ENCODE peak calls at places on chromosomes 7 and 10, in nine cellular contexts. U is heart right ventricle, T is HepG2, H is endothelial cell, W is A549, Y is B cell, F is IMR-90, E is upper lobe of right lung, P is astrocyte of the cerebellum. D is an unnamed sample.

GRCh38 chr7:96800824-96801223 is 91.2 kb upstream of the SEM1 start:
- DNase-seq in U (no peak), T (peak; percentile 81), H (no peak), W (no peak), Y (no peak), F (no peak), E (no peak), P (peak; percentile 12), D (no peak)

GRCh38 chr7:2169923-2170575 is 62.7 kb downstream of the MAD1L1 start:
- DNase-seq in U (no peak), T (no peak), H (no peak), W (no peak), Y (no peak), F (no peak), E (peak; percentile 58), P (no peak), D (no peak)

GRCh38 chr7:20323587-20323986 is 7.1 kb upstream of the ITGB8 start:
- DNase-seq in U (no peak), T (no peak), H (no peak), W (no peak), Y (no peak), F (peak; percentile 68), E (no peak), P (no peak), D (no peak)

GRCh38 chr10:72315611-72316385 is 38.9 kb downstream of the DNAJB12 start:
- DNase-seq in U (no peak), T (no peak), H (no peak), W (peak; percentile 85), Y (no peak), F (peak; percentile 52), E (peak; percentile 70), P (peak; percentile 50), D (no peak)

GRCh38 chr10:79129361-79129997 is 60.7 kb downstream of the ZMIZ1 start:
- DNase-seq in U (no peak), T (peak; percentile 45), H (peak; percentile 50), W (no peak), Y (no peak), F (peak; percentile 68), E (no peak), P (no peak), D (no peak)

GRCh38 chr7:2499719-2500430 is 19.7 kb upstream of the LFNG start:
- DNase-seq in U (no peak), T (no peak), H (peak; percentile 3), W (no peak), Y (no peak), F (no peak), E (no peak), P (no peak), D (no peak)

GRCh38 chr10:126041804-126042231 is 145.5 kb downstream of the FANK1 start:
- DNase-seq in U (peak; percentile 81), T (peak; percentile 37), H (peak; percentile 81), W (peak; percentile 80), Y (peak; percentile 82), F (peak; percentile 43), E (peak; percentile 88), P (no peak), D (peak; percentile 91)

GRCh38 chr10:34730726-34731125 is 84.4 kb downstream of the PARD3 start:
- DNase-seq in U (no peak), T (no peak), H (no peak), W (no peak), Y (no peak), F (no peak), E (no peak), P (no peak), D (no peak)

GRCh38 chr10:132429281-132430230 is 32.6 kb downstream of the PWWP2B start:
- DNase-seq in U (peak; percentile 7), T (no peak), H (no peak), W (no peak), Y (no peak), F (no peak), E (no peak), P (no peak), D (no peak)

GRCh38 chr7:20219446-20220292 is 2.5 kb upstream of the MACC1 start:
- DNase-seq in U (peak; percentile 55), T (peak; percentile 99), H (peak; percentile 52), W (peak; percentile 39), Y (peak; percentile 35), F (peak; percentile 99), E (peak; percentile 79), P (peak; percentile 74), D (peak; percentile 86)

GRCh38 chr7:71718563-71718962 is 586.6 kb downstream of the GALNT17 start:
- DNase-seq in U (no peak), T (no peak), H (no peak), W (no peak), Y (no peak), F (no peak), E (no peak), P (no peak), D (peak; percentile 43)

GRCh38 chr10:27779462-27779861 is 33.8 kb upstream of the MKX start:
- DNase-seq in U (no peak), T (no peak), H (no peak), W (no peak), Y (no peak), F (peak; percentile 0), E (no peak), P (no peak), D (no peak)

GRCh38 chr7:128948976-128949760 is 11.4 kb downstream of the IRF5 start:
- DNase-seq in U (no peak), T (no peak), H (no peak), W (no peak), Y (no peak), F (no peak), E (peak; percentile 69), P (no peak), D (no peak)

GRCh38 chr10:71217266-71218045 is 5.1 kb downstream of the UNC5B start:
- DNase-seq in U (peak; percentile 36), T (no peak), H (no peak), W (no peak), Y (no peak), F (no peak), E (peak; percentile 69), P (no peak), D (peak; percentile 88)
- TF ChIP-seq CTCF in U (peak; percentile 32), T (peak; percentile 18), H (no peak), W (no peak), Y (no peak), F (no peak), E (no peak), P (no peak), D (no peak)

GRCh38 chr10:6871128-6871527 is 291.1 kb upstream of the PRKCQ start:
- DNase-seq in U (no peak), T (no peak), H (no peak), W (no peak), Y (no peak), F (no peak), E (no peak), P (no peak), D (no peak)

GRCh38 chr10:6864142-6864541 is 284.1 kb upstream of the PRKCQ start:
- DNase-seq in U (no peak), T (no peak), H (no peak), W (no peak), Y (no peak), F (no peak), E (no peak), P (no peak), D (no peak)

DNA sequence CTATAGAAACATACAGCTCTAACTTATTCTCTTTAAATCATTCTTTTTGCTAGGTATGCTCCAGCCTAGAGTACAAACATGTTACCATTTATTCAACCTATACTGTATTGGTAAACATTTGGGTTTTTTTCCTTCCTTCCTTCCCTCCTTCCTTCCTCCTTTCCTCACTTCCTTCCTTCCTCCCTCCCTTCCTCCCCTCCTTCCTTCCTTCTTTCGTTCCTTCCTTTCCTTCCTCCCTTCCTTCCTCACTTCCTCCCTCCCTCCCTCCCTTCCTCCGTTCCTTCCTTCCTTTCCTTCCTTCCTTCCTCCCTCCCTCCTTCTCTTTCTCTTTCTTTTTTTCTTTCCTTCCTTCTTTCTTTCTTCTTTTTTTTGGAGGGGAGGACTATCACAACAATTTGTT is 286.7 kb upstream of the PRKCQ start:
- DNase-seq in U (no peak), T (no peak), H (no peak), W (no peak), Y (no peak), F (no peak), E (no peak), P (no peak), D (no peak)
- TF ChIP-seq CTCF in U (no peak), T (no peak), H (no peak), W (no peak), Y (no peak), F (no peak), E (no peak), P (no peak), D (no peak)

DNA sequence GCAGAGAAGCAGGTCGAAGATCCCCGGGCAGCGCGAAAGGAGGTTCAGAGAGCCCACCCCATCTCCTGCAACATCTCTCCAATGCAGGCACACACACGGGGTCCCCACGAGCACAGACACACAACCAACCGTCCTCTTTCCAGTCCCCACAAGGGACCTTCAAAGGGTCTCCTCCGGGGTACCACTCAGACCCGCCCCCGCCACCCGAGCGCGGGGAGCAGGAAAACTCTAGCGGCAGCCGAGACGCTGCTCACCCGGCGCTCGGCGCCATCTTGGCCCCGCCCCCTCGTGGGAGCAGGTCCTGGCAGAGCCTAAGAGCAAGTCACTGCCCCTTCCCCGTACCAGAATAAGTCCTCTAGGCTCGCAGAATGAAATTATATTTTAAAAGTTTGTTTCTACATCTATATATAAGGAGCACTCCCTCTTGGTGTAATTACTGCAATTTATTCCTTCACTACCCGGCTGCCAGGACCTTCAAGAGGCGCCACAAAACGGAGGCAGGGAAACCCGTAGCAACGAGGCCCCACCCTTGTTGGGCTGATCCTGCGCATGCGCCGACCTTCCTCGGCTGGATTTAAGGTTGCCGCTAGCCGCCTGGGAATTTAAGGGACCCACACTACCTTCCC is at the start of the genes CNPY4 and TAF6:
- DNase-seq in U (peak; percentile 97), T (peak; percentile 89), H (peak; percentile 89), W (peak; percentile 98), Y (peak; percentile 98), F (peak; percentile 94), E (peak; percentile 98), P (peak; percentile 92), D (peak; percentile 95)
- TF ChIP-seq CTCF in U (no peak), T (no peak), H (no peak), W (no peak), Y (peak; percentile 14), F (no peak), E (no peak), P (no peak), D (no peak)

GRCh38 chr7:83410989-83411591 is 237.8 kb downstream of the SEMA3E start:
- DNase-seq in U (no peak), T (peak; percentile 28), H (no peak), W (peak; percentile 63), Y (no peak), F (peak; percentile 61), E (no peak), P (peak; percentile 32), D (no peak)
- TF ChIP-seq CTCF in U (peak; percentile 69), T (peak; percentile 51), H (peak; percentile 87), W (peak; percentile 95), Y (no peak), F (peak; percentile 78), E (peak; percentile 58), P (peak; percentile 53), D (no peak)